ENCODE peak calls at places on chromosomes 12 and 14, in five cellular contexts. U is adipocyte, J is retina, D is GM13976, O is occipital lobe. I is an unnamed sample.
A peak's percentile ranks its signal among the peaks of the same experiment; 100 is the strongest.

GRCh38 chr12:75981247-75981646 is 50.3 kb downstream of the PHLDA1 start:
- DNase-seq in U (no peak), J (no peak), D (no peak), O (no peak), I (no peak)

GRCh38 chr12:10341892-10342509 is 34.3 kb downstream of the KLRD1 start:
- DNase-seq in U (no peak), J (no peak), D (no peak), O (no peak), I (no peak)

GRCh38 chr12:1916396-1917171 is 1.9 kb downstream of the CACNA2D4 start:
- DNase-seq in U (no peak), J (peak; percentile 17), D (peak; percentile 19), O (no peak), I (peak; percentile 41)

GRCh38 chr12:124432376-124432775 is 135.0 kb downstream of the NCOR2 start:
- DNase-seq in U (no peak), J (no peak), D (no peak), O (no peak), I (no peak)

GRCh38 chr12:34299802-34300193 is 277.5 kb downstream of the ALG10 start:
- DNase-seq in U (no peak), J (no peak), D (no peak), O (no peak), I (no peak)

GRCh38 chr14:99691111-99691885 is 7.2 kb downstream of the CYP46A1 start:
- DNase-seq in U (no peak), J (no peak), D (no peak), O (no peak), I (peak; percentile 36)

GRCh38 chr12:117044311-117044710 is 54.9 kb downstream of the TESC start:
- DNase-seq in U (no peak), J (no peak), D (no peak), O (no peak), I (no peak)

GRCh38 chr14:91586451-91586850 is 76.3 kb upstream of the PPP4R3A start:
- DNase-seq in U (no peak), J (no peak), D (no peak), O (no peak), I (no peak)

GRCh38 chr12:107402041-107403022 is 283.3 kb upstream of the PWP1 start:
- DNase-seq in U (peak; percentile 74), J (no peak), D (peak; percentile 57), O (no peak), I (peak; percentile 77)

GRCh38 chr14:88849717-88850116 is 25.3 kb downstream of the TTC8 start:
- DNase-seq in U (peak; percentile 77), J (no peak), D (no peak), O (no peak), I (no peak)

GRCh38 chr14:45664668-45665356 is 411.8 kb upstream of the MIS18BP1 start:
- DNase-seq in U (no peak), J (no peak), D (no peak), O (no peak), I (no peak)

GRCh38 chr14:36773136-36773540 is 111.5 kb downstream of the PAX9 start:
- DNase-seq in U (peak; percentile 74), J (no peak), D (no peak), O (no peak), I (no peak)

GRCh38 chr12:129665414-129665813 is 238.4 kb downstream of the TMEM132D start:
- DNase-seq in U (peak; percentile 53), J (no peak), D (no peak), O (no peak), I (no peak)

GRCh38 chr14:85060116-85060515 is 469.8 kb upstream of the FLRT2 start:
- DNase-seq in U (peak; percentile 36), J (no peak), D (no peak), O (no peak), I (no peak)

GRCh38 chr14:88937706-88938105 is 113.3 kb downstream of the TTC8 start:
- DNase-seq in U (peak; percentile 7), J (no peak), D (no peak), O (no peak), I (no peak)

GRCh38 chr14:92511472-92512247 is 1.9 kb upstream of the RIN3 start:
- DNase-seq in U (peak; percentile 88), J (no peak), D (no peak), O (no peak), I (no peak)

GRCh38 chr12:104684884-104685283 is 228.1 kb downstream of the CHST11 start:
- DNase-seq in U (peak; percentile 56), J (no peak), D (no peak), O (no peak), I (no peak)

GRCh38 chr14:95034806-95035205 is 122.5 kb downstream of the DICER1 start:
- DNase-seq in U (no peak), J (no peak), D (no peak), O (no peak), I (no peak)

GRCh38 chr12:111664961-111665865 is 20.5 kb downstream of the BRAP start:
- DNase-seq in U (no peak), J (no peak), D (no peak), O (peak; percentile 6), I (no peak)

GRCh38 chr12:19915392-19916192 is 452.7 kb upstream of the PDE3A start:
- DNase-seq in U (peak; percentile 77), J (peak; percentile 85), D (peak; percentile 21), O (no peak), I (no peak)

GRCh38 chr14:90785474-90785873 is 30.8 kb downstream of the TTC7B start:
- DNase-seq in U (no peak), J (no peak), D (no peak), O (peak; percentile 18), I (no peak)

GRCh38 chr12:79689041-79689476 is 1.7 kb downstream of the PAWR start:
- DNase-seq in U (no peak), J (no peak), D (no peak), O (no peak), I (no peak)

GRCh38 chr12:120474092-120474960 is 4.8 kb upstream of the SRSF9 start:
- DNase-seq in U (peak; percentile 67), J (no peak), D (no peak), O (peak; percentile 52), I (no peak)

GRCh38 chr14:106024983-106025604 is 498.7 kb downstream of the TMEM121 start:
- DNase-seq in U (no peak), J (no peak), D (no peak), O (no peak), I (peak; percentile 67)

GRCh38 chr14:77663289-77663688 is 44.5 kb downstream of the ALKBH1 start:
- DNase-seq in U (no peak), J (no peak), D (no peak), O (no peak), I (no peak)

GRCh38 chr14:76957224-76957881 is 71.2 kb downstream of the IRF2BPL start:
- DNase-seq in U (no peak), J (peak; percentile 57), D (no peak), O (no peak), I (no peak)

GRCh38 chr14:85817430-85817829 is 287.5 kb downstream of the FLRT2 start:
- DNase-seq in U (no peak), J (no peak), D (no peak), O (no peak), I (no peak)

GRCh38 chr12:87809916-87810315 is 219.3 kb downstream of the C12orf50 start:
- DNase-seq in U (peak; percentile 61), J (no peak), D (no peak), O (no peak), I (no peak)

GRCh38 chr12:39638178-39638577 is 18.6 kb upstream of the ABCD2 start:
- DNase-seq in U (no peak), J (no peak), D (no peak), O (no peak), I (no peak)

GRCh38 chr12:25783566-25783965 is 174.9 kb upstream of the RASSF8 start:
- DNase-seq in U (no peak), J (no peak), D (no peak), O (no peak), I (no peak)

GRCh38 chr12:91529829-91530228 is 347.2 kb upstream of the DCN start:
- DNase-seq in U (no peak), J (no peak), D (no peak), O (no peak), I (no peak)